ENCODE peak calls at places on chromosomes 3 and 15, in four cellular contexts. One of them, this sample, is unnamed.

GRCh38 chr3:195896361-195897080 is 11.8 kb downstream of the TNK2 start:
- DNase-seq in A549: peak; percentile 44
- DNase-seq in SK-N-SH: peak; percentile 59
- DNase-seq in GM12878: no peak
- DNase-seq in this sample: peak; percentile 62

GRCh38 chr15:63765338-63765737 is 68.4 kb downstream of the HERC1 start:
- DNase-seq in A549: no peak
- DNase-seq in GM12878: no peak
- DNase-seq in SK-N-SH: no peak
- DNase-seq in this sample: no peak

GRCh38 chr15:39591141-39591895 is 10.4 kb downstream of the THBS1 start:
- DNase-seq in SK-N-SH: no peak
- DNase-seq in GM12878: no peak
- DNase-seq in A549: no peak
- DNase-seq in this sample: no peak

GRCh38 chr3:9279959-9280358 is 30.5 kb upstream of the SRGAP3 start:
- DNase-seq in SK-N-SH: peak; percentile 11
- DNase-seq in A549: peak; percentile 8
- DNase-seq in GM12878: no peak
- DNase-seq in this sample: no peak

GRCh38 chr15:25618161-25618560 is 179.3 kb upstream of the UBE3A start:
- DNase-seq in A549: no peak
- DNase-seq in GM12878: no peak
- DNase-seq in SK-N-SH: no peak
- DNase-seq in this sample: no peak

GRCh38 chr3:42061711-42062408 is 29.3 kb upstream of the TRAK1 start:
- DNase-seq in GM12878: no peak
- DNase-seq in A549: peak; percentile 85
- DNase-seq in SK-N-SH: no peak
- DNase-seq in this sample: no peak

GRCh38 chr15:25450163-25450562 is 11.3 kb upstream of the UBE3A start:
- DNase-seq in SK-N-SH: no peak
- DNase-seq in GM12878: no peak
- DNase-seq in A549: no peak
- DNase-seq in this sample: no peak

GRCh38 chr3:195839260-195840010 is 27.7 kb upstream of the MUC4 start:
- DNase-seq in SK-N-SH: no peak
- DNase-seq in A549: no peak
- DNase-seq in GM12878: no peak
- DNase-seq in this sample: no peak

GRCh38 chr15:53193149-53193548 is 403.0 kb upstream of the ONECUT1 start:
- DNase-seq in SK-N-SH: no peak
- DNase-seq in GM12878: no peak
- DNase-seq in A549: peak; percentile 19
- DNase-seq in this sample: no peak

GRCh38 chr3:177633671-177634207 is 436.5 kb upstream of the TBL1XR1 start:
- DNase-seq in SK-N-SH: no peak
- DNase-seq in A549: peak; percentile 51
- DNase-seq in GM12878: no peak
- DNase-seq in this sample: no peak

GRCh38 chr3:37753428-37753827 is 108.3 kb upstream of the CTDSPL start:
- DNase-seq in A549: no peak
- DNase-seq in GM12878: no peak
- DNase-seq in SK-N-SH: no peak
- DNase-seq in this sample: no peak

GRCh38 chr3:101940521-101940992 is 91.2 kb downstream of the NFKBIZ start:
- DNase-seq in GM12878: no peak
- DNase-seq in A549: peak; percentile 24
- DNase-seq in SK-N-SH: peak; percentile 64
- DNase-seq in this sample: peak; percentile 65

GRCh38 chr3:11576453-11576852 is 67.3 kb downstream of the VGLL4 start:
- DNase-seq in A549: no peak
- DNase-seq in GM12878: no peak
- DNase-seq in SK-N-SH: no peak
- DNase-seq in this sample: no peak

GRCh38 chr15:65326109-65326508 is 21.6 kb downstream of the RNU5B-1 start:
- DNase-seq in SK-N-SH: peak; percentile 71
- DNase-seq in A549: no peak
- DNase-seq in GM12878: no peak
- DNase-seq in this sample: no peak

GRCh38 chr3:158509891-158510290 is 61.1 kb upstream of the MLF1 start:
- DNase-seq in A549: no peak
- DNase-seq in GM12878: no peak
- DNase-seq in SK-N-SH: no peak
- DNase-seq in this sample: no peak

GRCh38 chr3:150286390-150287147 is 121.5 kb upstream of the TSC22D2 start:
- DNase-seq in GM12878: peak; percentile 15
- DNase-seq in SK-N-SH: peak; percentile 32
- DNase-seq in A549: peak; percentile 75
- DNase-seq in this sample: peak; percentile 47

GRCh38 chr3:15427182-15427880 is at the start of the genes EAF1 and METTL6:
- DNase-seq in SK-N-SH: peak; percentile 91
- DNase-seq in GM12878: peak; percentile 38
- DNase-seq in A549: peak; percentile 85
- DNase-seq in this sample: peak; percentile 94

GRCh38 chr3:71430941-71431552 is 152.5 kb downstream of the FOXP1 start:
- DNase-seq in GM12878: no peak
- DNase-seq in A549: no peak
- DNase-seq in SK-N-SH: no peak
- DNase-seq in this sample: no peak

GRCh38 chr3:170275832-170276231 is 53.6 kb downstream of the PRKCI start:
- DNase-seq in A549: no peak
- DNase-seq in GM12878: no peak
- DNase-seq in SK-N-SH: no peak
- DNase-seq in this sample: no peak

GRCh38 chr3:28575100-28575747 is 226.6 kb upstream of the AZI2 start:
- DNase-seq in GM12878: no peak
- DNase-seq in A549: no peak
- DNase-seq in SK-N-SH: peak; percentile 77
- DNase-seq in this sample: no peak

DNA sequence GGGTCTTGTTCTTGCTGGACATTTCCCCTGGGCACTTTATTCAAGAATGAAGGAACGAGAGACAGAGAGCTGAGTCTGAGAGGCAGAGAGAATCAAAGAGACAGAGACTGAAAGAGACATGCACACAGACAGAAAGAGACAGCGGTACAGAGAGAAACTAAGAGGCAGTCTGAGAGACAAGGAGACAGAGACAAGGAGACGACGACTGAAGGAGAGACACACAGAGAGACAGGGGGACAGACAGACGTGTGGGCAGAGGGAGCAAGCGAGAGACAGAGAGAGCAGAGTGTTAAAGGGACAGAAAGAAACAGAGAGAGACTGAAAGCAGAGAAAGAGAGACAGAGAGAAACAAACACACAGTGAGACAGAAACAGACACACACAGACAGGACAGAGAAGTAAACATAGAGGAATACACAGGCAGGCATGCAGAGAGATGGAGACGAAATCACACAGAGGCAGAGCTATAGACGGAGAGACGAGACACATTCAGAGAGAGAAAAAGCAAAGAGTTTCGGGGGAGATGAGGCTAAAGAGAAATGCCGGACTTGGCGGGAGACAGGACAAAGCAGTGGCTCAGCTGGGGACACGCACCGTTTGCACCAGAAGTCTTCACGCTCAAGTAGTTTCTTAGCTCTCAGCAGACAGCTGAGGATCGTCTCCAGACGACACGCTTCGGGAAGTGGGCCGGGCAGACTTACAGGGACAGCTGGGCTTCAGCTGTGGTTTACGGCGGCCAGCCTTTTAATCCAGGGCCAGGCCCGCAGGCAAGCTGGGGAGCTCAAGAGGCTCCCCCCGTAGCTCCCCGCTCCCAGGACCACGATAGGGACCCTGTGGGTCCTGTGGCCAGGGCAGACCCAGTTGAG is 56.0 kb upstream of the DLG1 start:
- DNase-seq in GM12878: peak; percentile 11
- DNase-seq in A549: no peak
- DNase-seq in SK-N-SH: peak; percentile 49
- DNase-seq in this sample: no peak
- TF ChIP-seq RCOR1 in GM12878: no peak
- TF ChIP-seq RCOR1 in A549: no peak
- TF ChIP-seq RCOR1 in SK-N-SH: no peak
- TF ChIP-seq RCOR1 in this sample: no peak

DNA sequence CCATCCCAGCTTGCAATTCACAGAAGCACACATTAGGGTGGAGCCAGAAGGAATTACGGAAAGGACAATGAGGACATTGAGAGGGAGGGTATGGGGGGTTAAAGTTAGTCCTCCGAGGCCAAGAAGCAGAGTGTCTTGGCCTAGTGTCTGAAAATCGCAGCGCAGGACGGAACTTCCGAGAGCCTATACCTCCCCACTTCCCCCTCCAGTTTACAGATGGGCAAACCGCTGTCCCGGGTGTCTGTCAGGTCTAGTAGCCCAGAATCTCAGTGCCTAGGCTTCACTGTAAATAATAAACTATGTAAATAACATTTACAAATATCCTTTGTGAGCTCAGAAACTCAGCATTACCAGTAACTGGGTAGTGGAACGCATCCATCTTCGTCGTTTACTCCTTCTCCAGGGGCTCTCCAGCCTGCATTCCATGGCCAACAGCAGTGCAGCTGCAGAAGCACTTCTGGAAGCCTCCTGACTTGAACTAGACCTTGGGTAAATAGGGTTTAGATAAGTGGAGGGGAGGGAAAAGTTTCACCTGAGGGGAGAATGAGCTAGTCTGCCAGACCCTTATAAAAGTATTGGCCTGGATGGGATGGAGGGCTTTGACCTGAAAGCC is 962 bp downstream of the ADPRH start:
- DNase-seq in SK-N-SH: peak; percentile 22
- DNase-seq in GM12878: no peak
- DNase-seq in A549: no peak
- DNase-seq in this sample: no peak
- TF ChIP-seq CHD2 in SK-N-SH: no peak
- TF ChIP-seq CHD2 in GM12878: no peak
- TF ChIP-seq CHD2 in A549: no peak
- TF ChIP-seq CHD2 in this sample: no peak

GRCh38 chr3:10292505-10293419 is at the start of gene GHRL:
- DNase-seq in GM12878: peak; percentile 68
- DNase-seq in A549: no peak
- DNase-seq in SK-N-SH: no peak
- DNase-seq in this sample: peak; percentile 51
- TF ChIP-seq RCOR1 in GM12878: no peak
- TF ChIP-seq RCOR1 in A549: no peak
- TF ChIP-seq RCOR1 in SK-N-SH: no peak
- TF ChIP-seq RCOR1 in this sample: no peak

GRCh38 chr3:59766165-59766872 is 716.5 kb upstream of the CFAP20DC start:
- DNase-seq in GM12878: no peak
- DNase-seq in A549: no peak
- DNase-seq in SK-N-SH: no peak
- DNase-seq in this sample: no peak
- TF ChIP-seq CHD2 in GM12878: no peak
- TF ChIP-seq CHD2 in A549: no peak
- TF ChIP-seq CHD2 in SK-N-SH: no peak
- TF ChIP-seq CHD2 in this sample: no peak

DNA sequence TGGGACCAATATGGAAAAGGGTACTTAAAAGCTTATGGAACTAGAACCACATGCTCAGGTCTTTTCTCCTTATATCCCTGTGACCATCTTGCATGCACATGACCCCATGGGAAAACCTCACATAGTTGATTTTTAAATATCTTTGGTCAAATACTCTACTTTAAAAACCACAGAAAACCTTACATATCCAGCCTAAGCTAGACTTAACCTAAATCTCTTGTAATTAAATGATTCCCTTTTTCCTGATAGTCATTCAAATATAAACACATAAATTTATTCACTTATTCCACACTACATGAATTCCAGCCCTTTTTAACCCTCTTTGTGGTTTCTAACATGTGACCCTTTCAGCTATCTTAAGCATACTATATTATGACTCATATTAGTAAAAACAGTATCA is 46.8 kb downstream of the DNAJC13 start:
- DNase-seq in A549: no peak
- DNase-seq in SK-N-SH: no peak
- DNase-seq in GM12878: no peak
- DNase-seq in this sample: no peak
- TF ChIP-seq RCOR1 in A549: no peak
- TF ChIP-seq RCOR1 in SK-N-SH: no peak
- TF ChIP-seq RCOR1 in GM12878: no peak
- TF ChIP-seq RCOR1 in this sample: no peak

DNA sequence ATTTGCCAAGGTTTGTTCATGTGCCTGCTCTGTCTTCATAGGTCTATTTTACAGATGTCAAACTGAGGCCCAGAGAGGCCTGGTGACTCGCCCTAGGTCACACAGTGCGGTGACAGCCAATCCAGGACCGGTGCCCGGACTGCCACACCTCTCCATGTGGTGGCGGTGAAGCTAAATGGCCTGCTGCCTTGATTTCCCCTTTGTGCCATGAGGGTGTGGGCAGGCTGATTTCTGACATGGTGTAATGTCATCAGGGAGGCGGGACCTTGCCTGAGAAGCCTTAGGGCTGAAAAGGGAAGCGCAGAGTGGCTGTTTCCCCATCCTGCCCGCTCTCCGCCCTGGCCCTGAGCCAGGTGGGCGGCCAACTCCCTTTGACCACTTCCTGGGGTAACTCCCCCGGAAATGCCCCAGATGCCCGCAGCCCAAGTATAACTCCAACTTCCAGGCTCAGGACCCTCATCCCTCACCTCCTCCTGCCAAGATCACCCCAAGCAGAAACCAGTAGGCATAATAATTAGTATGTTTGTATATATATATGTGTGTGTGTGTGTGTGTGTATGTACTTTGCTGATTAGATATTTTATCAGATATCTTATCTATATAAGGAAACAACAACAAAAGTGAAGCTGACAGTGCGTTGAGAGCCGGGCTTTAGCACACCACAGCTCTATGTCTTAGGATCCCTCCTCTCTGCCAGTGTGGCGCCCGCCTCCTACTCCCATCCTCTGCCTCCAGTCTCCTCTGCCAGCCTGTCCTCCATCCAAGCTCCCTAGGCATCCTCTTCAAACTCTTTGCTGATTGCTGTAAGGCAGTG is 63.9 kb downstream of the IQSEC1 start:
- DNase-seq in GM12878: no peak
- DNase-seq in A549: no peak
- DNase-seq in SK-N-SH: no peak
- DNase-seq in this sample: peak; percentile 43
- TF ChIP-seq CHD2 in GM12878: no peak
- TF ChIP-seq CHD2 in A549: no peak
- TF ChIP-seq CHD2 in SK-N-SH: no peak
- TF ChIP-seq CHD2 in this sample: no peak

DNA sequence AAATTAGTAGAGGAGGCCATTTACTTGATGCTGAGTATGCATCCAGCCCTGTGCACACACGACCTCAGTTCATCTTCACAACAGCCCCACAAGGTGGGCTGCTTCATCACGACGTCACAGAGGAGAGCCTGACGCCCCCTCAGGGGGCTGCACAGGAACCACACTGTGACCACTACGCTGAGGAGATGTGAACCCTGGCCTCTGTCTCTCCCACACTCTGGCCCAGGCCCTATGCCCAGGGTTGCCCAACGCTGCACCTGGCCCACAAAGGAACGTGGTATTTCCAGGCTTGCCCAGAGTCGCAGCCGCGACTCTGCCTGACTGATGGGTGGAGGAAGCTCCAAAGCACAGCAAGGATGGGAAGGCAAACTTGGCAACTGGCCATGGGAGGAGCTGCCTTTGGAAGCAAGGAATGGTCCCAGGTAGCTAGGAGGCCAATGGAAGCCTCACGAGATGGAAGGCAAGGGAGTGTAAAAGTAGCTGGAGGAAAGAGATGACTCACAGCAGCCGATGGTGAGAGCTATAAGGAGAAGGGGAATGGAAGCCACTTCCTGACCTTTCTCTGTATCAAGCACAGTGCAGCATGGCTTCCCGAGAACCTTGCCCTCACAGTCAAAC is 226.0 kb downstream of the KLF13 start:
- DNase-seq in GM12878: no peak
- DNase-seq in A549: no peak
- DNase-seq in SK-N-SH: no peak
- DNase-seq in this sample: no peak
- TF ChIP-seq RCOR1 in GM12878: no peak
- TF ChIP-seq RCOR1 in A549: no peak
- TF ChIP-seq RCOR1 in SK-N-SH: no peak
- TF ChIP-seq RCOR1 in this sample: no peak

This sample was measured in K562.